ENCODE peak calls at places on chromosomes 16 and 17, in four cellular contexts. O, V, Y and A are unnamed samples.

GRCh38 chr17:43019418-43019817 is 2.8 kb downstream of the VAT1 start:
- DNase-seq in V (no peak), O (no peak), Y (no peak), A (no peak)

GRCh38 chr17:59513934-59514841 is 51.2 kb upstream of the DHX40 start:
- DNase-seq in V (peak; percentile 85), Y (peak; percentile 37), O (no peak), A (peak; percentile 74)

GRCh38 chr17:28327031-28327607 is 8.1 kb downstream of the TMEM97 start:
- DNase-seq in V (no peak), O (no peak), Y (no peak), A (no peak)

GRCh38 chr17:27855454-27855853 is 37.7 kb downstream of the LYRM9 start:
- DNase-seq in V (no peak), Y (no peak), O (no peak), A (no peak)

GRCh38 chr16:82845076-82845475 is 218.3 kb downstream of the CDH13 start:
- DNase-seq in Y (no peak), V (no peak), O (no peak), A (peak; percentile 11)

GRCh38 chr17:78307887-78308633 is 51.8 kb downstream of the SOCS3 start:
- DNase-seq in O (no peak), Y (no peak), V (peak; percentile 71), A (no peak)

GRCh38 chr16:66746682-66747081 is 4.7 kb downstream of the DYNC1LI2 start:
- DNase-seq in Y (no peak), O (peak; percentile 23), V (peak; percentile 27), A (no peak)

GRCh38 chr17:82933911-82934310 is 94.1 kb upstream of the ZNF750 start:
- DNase-seq in O (no peak), V (no peak), Y (no peak), A (no peak)

GRCh38 chr16:12147681-12148479 is 171.3 kb downstream of the SNX29 start:
- DNase-seq in V (peak; percentile 63), O (no peak), Y (no peak), A (no peak)

GRCh38 chr17:46942441-46943217 is 19.7 kb downstream of the GOSR2 start:
- DNase-seq in Y (no peak), O (peak; percentile 71), V (peak; percentile 72), A (no peak)

GRCh38 chr17:36092228-36092627 is 2.3 kb upstream of the CCL3 start:
- DNase-seq in Y (no peak), O (peak; percentile 49), V (no peak), A (no peak)

GRCh38 chr16:56911771-56912541 is 20.0 kb upstream of the HERPUD1 start:
- DNase-seq in V (peak; percentile 60), Y (no peak), O (peak; percentile 22), A (no peak)

GRCh38 chr16:71846443-71846842 is 667 bp downstream of the ATXN1L start:
- DNase-seq in V (peak; percentile 28), Y (no peak), O (peak; percentile 21), A (no peak)

GRCh38 chr16:86854895-86855294 is 276.5 kb downstream of the FOXL1 start:
- DNase-seq in V (peak; percentile 50), O (no peak), Y (no peak), A (no peak)

GRCh38 chr16:54933281-54934150 is 2.9 kb downstream of the IRX5 start:
- DNase-seq in Y (no peak), O (no peak), V (no peak), A (no peak)

GRCh38 chr17:80393491-80393890 is 21.5 kb upstream of the ENDOV start:
- DNase-seq in V (no peak), O (no peak), Y (no peak), A (no peak)

GRCh38 chr16:4372578-4373355 is 1.1 kb downstream of the VASN start:
- DNase-seq in Y (no peak), V (peak; percentile 83), O (no peak), A (no peak)

GRCh38 chr16:49520684-49521083 is 147.1 kb downstream of the C16orf78 start:
- DNase-seq in Y (no peak), O (no peak), V (no peak), A (no peak)

GRCh38 chr17:72011561-72011960 is 109.3 kb upstream of the SOX9 start:
- DNase-seq in Y (no peak), O (no peak), V (no peak), A (no peak)

GRCh38 chr16:88956546-88957455 is 20.2 kb downstream of the CBFA2T3 start:
- DNase-seq in Y (no peak), O (no peak), V (peak; percentile 35), A (no peak)

GRCh38 chr17:7114875-7115614 is 423 bp upstream of the ASGR2 start:
- DNase-seq in Y (no peak), V (no peak), O (no peak), A (no peak)

GRCh38 chr17:33501185-33501584 is 208.1 kb upstream of the ASIC2 start:
- DNase-seq in V (no peak), Y (no peak), O (no peak), A (no peak)

GRCh38 chr17:69457603-69458002 is 43.1 kb downstream of the MAP2K6 start:
- DNase-seq in V (no peak), O (no peak), Y (no peak), A (no peak)

GRCh38 chr16:83581082-83581481 is 226.7 kb upstream of the HSBP1 start:
- DNase-seq in O (no peak), V (peak; percentile 32), Y (no peak), A (no peak)

GRCh38 chr16:80319181-80319580 is 221.6 kb upstream of the DYNLRB2 start:
- DNase-seq in O (no peak), Y (no peak), V (peak; percentile 22), A (no peak)

GRCh38 chr17:55149485-55149884 is 115.3 kb upstream of the HLF start:
- DNase-seq in Y (no peak), O (no peak), V (no peak), A (no peak)

GRCh38 chr17:61128671-61129115 is 270.9 kb upstream of the TBX2 start:
- DNase-seq in Y (no peak), V (no peak), O (no peak), A (peak; percentile 29)

GRCh38 chr17:39908789-39909352 is 9.6 kb downstream of the GSDMB start:
- DNase-seq in O (no peak), Y (no peak), V (no peak), A (no peak)

GRCh38 chr17:77449908-77450741 is 309.4 kb downstream of the SEC14L1 start:
- DNase-seq in V (peak; percentile 84), Y (no peak), O (peak; percentile 85), A (no peak)

GRCh38 chr17:80732268-80732667 is 187.6 kb downstream of the RPTOR start:
- DNase-seq in Y (peak; percentile 53), V (no peak), O (no peak), A (no peak)